ENCODE peak calls at places on chromosomes 6 and 20, in six cellular contexts. E is suprapubic skin, O is adipocyte, Y is right lobe of liver, L is cardiac muscle cell, F is SJSA1. W is an unnamed sample. For H3K4me1, the result is how much of the 10 kb centered on the place peaks cover.

GRCh38 chr20:21608777-21609176 is 94.9 kb upstream of the NKX2-2 start:
- DNase-seq in F (no peak), Y (no peak), O (no peak), L (no peak), E (no peak), W (no peak)

GRCh38 chr20:58471161-58471834 is 43.9 kb downstream of the APCDD1L start:
- DNase-seq in O (peak), E (peak), L (peak), Y (no peak), F (no peak), W (no peak)

GRCh38 chr6:14383393-14384174 is 266.0 kb downstream of the CD83 start:
- DNase-seq in O (no peak), E (no peak), F (no peak), Y (no peak), L (no peak), W (no peak)

GRCh38 chr20:1652960-1653359 is 4.6 kb downstream of the SIRPG start:
- DNase-seq in O (no peak), Y (no peak), L (no peak), E (no peak), F (no peak), W (no peak)

GRCh38 chr6:110813813-110814487 is 1.3 kb downstream of the CDK19 start:
- DNase-seq in L (no peak), E (no peak), Y (no peak), F (no peak), O (no peak), W (no peak)

GRCh38 chr6:160093061-160093460 is 28.6 kb upstream of the SLC22A1 start:
- DNase-seq in O (no peak), F (no peak), L (no peak), Y (peak), E (no peak), W (no peak)

GRCh38 chr6:3794092-3794491 is 42.6 kb upstream of the PXDC1 start:
- DNase-seq in Y (no peak), O (no peak), L (no peak), F (no peak), E (no peak), W (no peak)

GRCh38 chr6:109469591-109470189 is 13.3 kb downstream of the ZBTB24 start:
- DNase-seq in E (no peak), Y (no peak), L (no peak), F (no peak), O (no peak), W (no peak)

GRCh38 chr6:44682987-44683779 is 295.7 kb downstream of the CDC5L start:
- DNase-seq in L (no peak), E (no peak), F (no peak), Y (no peak), O (no peak), W (no peak)

GRCh38 chr6:12958052-12958706 is 241.6 kb downstream of the PHACTR1 start:
- DNase-seq in F (no peak), Y (no peak), O (no peak), L (peak), E (no peak), W (no peak)

GRCh38 chr6:8110117-8110721 is 7.9 kb upstream of the EEF1E1 start:
- DNase-seq in L (no peak), E (no peak), O (no peak), Y (no peak), F (no peak), W (no peak)

GRCh38 chr6:90219168-90219985 is 77.3 kb downstream of the BACH2 start:
- DNase-seq in L (peak), O (peak), E (no peak), F (peak), Y (no peak), W (no peak)

GRCh38 chr6:125197795-125198269 is 44.3 kb downstream of the TPD52L1 start:
- DNase-seq in L (peak), Y (peak), E (no peak), O (peak), F (no peak), W (peak)

GRCh38 chr6:104589940-104590339 is 269.8 kb downstream of the HACE1 start:
- DNase-seq in Y (no peak), O (no peak), E (no peak), L (no peak), F (no peak), W (no peak)

GRCh38 chr6:36986704-36987047 is 680 bp upstream of the MTCH1 start:
- DNase-seq in Y (no peak), L (no peak), O (no peak), F (no peak), E (no peak), W (no peak)

GRCh38 chr6:144936764-144937163 is 651.6 kb downstream of the UTRN start:
- DNase-seq in L (no peak), E (no peak), Y (no peak), F (no peak), O (peak), W (no peak)

GRCh38 chr6:31579119-31579505 is 3.1 kb downstream of the LTB start:
- DNase-seq in O (no peak), F (no peak), E (no peak), Y (peak), L (no peak), W (no peak)

GRCh38 chr6:148874698-148875293 is 128.0 kb downstream of the UST start:
- DNase-seq in Y (no peak), F (no peak), E (no peak), O (no peak), L (peak), W (no peak)

GRCh38 chr6:148653138-148653776 is 93.6 kb upstream of the UST start:
- DNase-seq in F (no peak), L (no peak), Y (no peak), E (no peak), O (no peak), W (no peak)

GRCh38 chr20:35791823-35792222 is 20.0 kb downstream of the PHF20 start:
- DNase-seq in O (peak), E (no peak), F (peak), L (peak), Y (no peak), W (no peak)

GRCh38 chr20:50717974-50718761 is 13.2 kb upstream of the PARD6B start:
- DNase-seq in O (peak), L (no peak), F (no peak), Y (no peak), E (peak), W (no peak)

GRCh38 chr6:35713006-35713405 is 23.8 kb upstream of the ARMC12 start:
- DNase-seq in Y (no peak), O (no peak), L (no peak), E (peak), F (no peak), W (no peak)

GRCh38 chr6:29082457-29082856 is 4.7 kb downstream of the OR2B3 start:
- DNase-seq in L (no peak), F (no peak), Y (no peak), O (no peak), E (no peak), W (no peak)

GRCh38 chr6:168130683-168131371 is 51.8 kb upstream of the FRMD1 start:
- DNase-seq in F (no peak), Y (no peak), L (no peak), O (no peak), E (no peak), W (peak)

GRCh38 chr6:80527552-80528052 is 421.1 kb downstream of the BCKDHB start:
- DNase-seq in F (no peak), L (no peak), O (no peak), E (no peak), Y (no peak), W (no peak)

GRCh38 chr6:54802775-54803631 is 43.6 kb upstream of the FAM83B start:
- DNase-seq in O (peak), F (peak), E (no peak), Y (no peak), L (peak), W (no peak)

DNA sequence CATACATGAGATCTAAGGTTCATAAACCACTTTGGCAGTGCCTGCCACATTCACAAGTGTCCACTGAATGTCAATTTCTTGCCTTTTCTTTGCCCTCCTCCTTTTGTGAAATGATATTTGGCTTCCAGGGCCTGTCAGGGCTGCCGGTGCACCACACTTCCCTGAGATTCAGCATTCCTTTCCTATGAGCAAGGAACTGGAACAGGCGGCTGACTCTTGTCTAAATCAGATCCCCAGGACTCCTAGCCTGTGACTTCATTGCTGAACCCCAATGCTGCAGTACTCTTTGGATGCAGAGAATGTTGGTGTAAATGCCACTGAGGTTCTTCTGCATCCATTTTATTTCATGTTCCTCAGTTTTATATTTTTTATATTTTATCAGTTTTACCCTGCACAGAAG is 172.2 kb downstream of the ARID1B start:
- DNase-seq in E (no peak), O (peak), L (peak), F (peak), Y (no peak), W (no peak)
- H3K4me1 ChIP-seq in E (under half), O (under half), L (under half), F (under half), Y (under half), W (half or more)

DNA sequence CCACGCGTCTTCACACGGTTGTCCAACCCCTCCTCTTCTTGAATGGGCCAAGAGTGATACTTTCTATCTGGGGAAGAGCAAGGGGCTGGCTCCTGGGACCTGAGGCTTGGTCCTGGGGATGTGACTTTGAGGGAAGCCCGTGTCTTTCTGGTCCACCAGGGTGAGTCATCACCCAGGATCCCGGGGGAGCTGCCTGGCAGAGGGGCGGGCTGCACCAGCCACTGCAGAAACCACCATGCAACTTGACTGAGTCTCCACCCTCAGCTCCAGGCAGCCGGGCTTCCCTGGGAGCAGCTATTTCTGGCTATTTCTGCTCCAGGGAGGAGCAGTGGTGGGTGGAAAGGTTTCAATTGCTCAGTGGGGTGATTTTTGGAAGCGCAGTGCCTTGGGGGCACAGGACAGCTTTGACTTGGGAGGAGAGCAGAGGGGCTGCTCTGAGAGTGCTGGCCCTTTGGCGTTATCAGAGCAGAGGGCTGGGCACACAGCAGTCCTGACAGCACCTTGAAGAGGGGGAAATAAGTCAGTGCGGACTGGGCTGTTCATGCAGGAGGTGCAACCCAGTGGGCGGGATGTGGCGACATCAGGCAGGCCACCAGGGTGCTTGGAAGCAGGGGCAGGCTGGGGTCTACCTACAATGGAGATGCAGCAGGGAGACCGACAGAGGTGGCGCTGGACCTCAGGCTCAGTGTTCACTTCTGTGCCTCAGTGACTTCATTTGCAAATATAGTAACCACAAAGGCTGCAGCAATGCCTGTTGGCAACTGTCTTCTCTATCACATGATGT is 45.1 kb upstream of the FAM83D start:
- DNase-seq in O (no peak), Y (no peak), F (no peak), L (no peak), E (no peak), W (no peak)
- H3K4me1 ChIP-seq in O (under half), Y (under half), F (under half), L (under half), E (under half), W (under half)

DNA sequence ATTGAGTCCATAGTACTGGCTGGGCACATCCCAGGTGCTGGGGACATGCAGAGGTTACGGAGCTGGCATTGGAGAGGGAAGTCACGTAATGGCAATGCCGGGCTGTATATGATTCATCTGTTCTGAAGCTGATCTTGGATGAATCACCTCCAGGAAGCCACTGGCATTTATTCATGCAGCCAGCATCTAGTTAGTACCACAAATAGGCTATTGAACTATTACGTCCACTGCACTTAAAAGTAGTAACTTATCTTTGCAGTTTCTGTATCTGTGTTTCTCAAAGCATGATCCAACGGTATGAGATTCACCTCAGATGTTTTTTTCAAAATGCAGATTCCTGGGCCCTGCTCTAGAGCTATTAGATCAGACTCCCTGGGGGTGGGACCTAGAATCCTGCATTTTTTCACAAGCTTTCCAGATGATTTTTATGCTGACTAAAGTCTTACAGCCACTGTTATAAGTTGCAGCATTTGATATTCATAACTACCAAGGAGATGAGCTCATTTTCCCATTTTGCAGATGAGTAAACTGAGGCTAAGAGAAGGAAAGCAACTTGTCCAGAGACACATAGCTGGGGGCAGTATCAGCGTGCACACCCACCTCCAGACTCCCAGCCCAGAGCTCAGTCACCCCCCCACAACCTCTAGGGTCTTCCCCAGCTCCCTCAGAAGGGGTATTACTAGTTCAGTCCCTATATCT is 44.0 kb upstream of the ID1 start:
- DNase-seq in E (no peak), L (peak), F (peak), O (peak), Y (no peak), W (peak)
- H3K4me1 ChIP-seq in E (under half), L (under half), F (under half), O (under half), Y (under half), W (under half)

GRCh38 chr6:25377672-25378071 is 98.5 kb downstream of the CARMIL1 start:
- DNase-seq in E (no peak), Y (no peak), L (no peak), F (no peak), O (no peak), W (no peak)
- H3K4me1 ChIP-seq in E (under half), Y (under half), L (under half), F (under half), O (under half), W (under half)

W was measured in stomach.